ENCODE peak calls at places on chromosome 14, in seven cellular contexts. V, Z, R, G, F, T and P are unnamed samples.

GRCh38 chr14:56099081-56099797 is 19.0 kb upstream of the PELI2 start:
- DNase-seq in V (no peak), Z (no peak), R (no peak), G (no peak), F (no peak), T (no peak), P (peak)

GRCh38 chr14:73718742-73719251 is 4.6 kb upstream of the PNMA1 start:
- DNase-seq in V (no peak), Z (no peak), R (peak), G (no peak), F (no peak), T (peak), P (peak)

GRCh38 chr14:37150414-37150813 is 22.0 kb downstream of the SLC25A21 start:
- DNase-seq in V (peak), Z (peak), R (peak), G (peak), F (no peak), T (no peak), P (peak)

GRCh38 chr14:22185191-22185590 is 403.8 kb downstream of the DAD1 start:
- DNase-seq in V (no peak), Z (peak), R (peak), G (no peak), F (no peak), T (no peak), P (no peak)

GRCh38 chr14:36510078-36510799 is 9.8 kb downstream of the NKX2-1 start:
- DNase-seq in V (no peak), Z (no peak), R (peak), G (peak), F (no peak), T (no peak), P (no peak)

GRCh38 chr14:78709795-78710569 is 539.8 kb downstream of the NRXN3 start:
- DNase-seq in V (no peak), Z (peak), R (peak), G (no peak), F (no peak), T (peak), P (peak)

GRCh38 chr14:77579065-77579464 is 37.4 kb downstream of the SPTLC2 start:
- DNase-seq in V (no peak), Z (no peak), R (no peak), G (no peak), F (no peak), T (no peak), P (no peak)

GRCh38 chr14:62807636-62808035 is 237.6 kb downstream of the KCNH5 start:
- DNase-seq in V (no peak), Z (no peak), R (no peak), G (no peak), F (no peak), T (no peak), P (no peak)

GRCh38 chr14:104250175-104250574 is 111.8 kb downstream of the KIF26A start:
- DNase-seq in V (no peak), Z (no peak), R (no peak), G (no peak), F (no peak), T (no peak), P (no peak)

GRCh38 chr14:51823706-51824105 is 36.7 kb upstream of the GNG2 start:
- DNase-seq in V (peak), Z (no peak), R (no peak), G (no peak), F (no peak), T (no peak), P (peak)

GRCh38 chr14:77141592-77142288 is at the start of gene ZDHHC22:
- DNase-seq in V (no peak), Z (no peak), R (peak), G (peak), F (no peak), T (no peak), P (peak)

GRCh38 chr14:75487155-75487671 is 35.1 kb upstream of the BATF start:
- DNase-seq in V (peak), Z (peak), R (no peak), G (no peak), F (no peak), T (no peak), P (no peak)

GRCh38 chr14:28542040-28542439 is 224.5 kb upstream of the FOXG1 start:
- DNase-seq in V (peak), Z (no peak), R (no peak), G (no peak), F (no peak), T (no peak), P (no peak)

GRCh38 chr14:79271122-79271521 is 940.2 kb downstream of the DIO2 start:
- DNase-seq in V (no peak), Z (no peak), R (no peak), G (no peak), F (no peak), T (no peak), P (no peak)

GRCh38 chr14:83777516-83777915 is 1752.4 kb upstream of the FLRT2 start:
- DNase-seq in V (no peak), Z (no peak), R (no peak), G (no peak), F (no peak), T (no peak), P (no peak)

GRCh38 chr14:69673099-69673498 is 61.7 kb downstream of the SUSD6 start:
- DNase-seq in V (no peak), Z (no peak), R (no peak), G (no peak), F (no peak), T (no peak), P (no peak)

GRCh38 chr14:92596328-92596943 is 82.9 kb downstream of the RIN3 start:
- DNase-seq in V (no peak), Z (peak), R (no peak), G (no peak), F (no peak), T (no peak), P (peak)

GRCh38 chr14:65784574-65784973 is 372.0 kb downstream of the FUT8 start:
- DNase-seq in V (no peak), Z (no peak), R (no peak), G (no peak), F (no peak), T (no peak), P (peak)

GRCh38 chr14:65173973-65174693 is 71.8 kb upstream of the MAX start:
- DNase-seq in V (no peak), Z (no peak), R (peak), G (no peak), F (no peak), T (peak), P (peak)

GRCh38 chr14:76863724-76864407 is 37.7 kb downstream of the LRRC74A start:
- DNase-seq in V (no peak), Z (peak), R (peak), G (peak), F (no peak), T (peak), P (peak)

GRCh38 chr14:30267141-30267540 is 291.8 kb upstream of the G2E3 start:
- DNase-seq in V (peak), Z (no peak), R (no peak), G (no peak), F (no peak), T (no peak), P (no peak)

GRCh38 chr14:94593749-94594431 is 12.7 kb downstream of the SERPINA5 start:
- DNase-seq in V (no peak), Z (no peak), R (peak), G (no peak), F (no peak), T (no peak), P (no peak)

GRCh38 chr14:60944206-60944605 is 36.7 kb downstream of the TRMT5 start:
- DNase-seq in V (no peak), Z (no peak), R (no peak), G (no peak), F (no peak), T (no peak), P (peak)

GRCh38 chr14:106518054-106518943 is 991.9 kb downstream of the TMEM121 start:
- DNase-seq in V (no peak), Z (peak), R (no peak), G (peak), F (no peak), T (no peak), P (peak)

GRCh38 chr14:52029881-52030280 is 39.0 kb downstream of the NID2 start:
- DNase-seq in V (no peak), Z (no peak), R (no peak), G (no peak), F (no peak), T (no peak), P (no peak)

GRCh38 chr14:22739423-22739822 is 27.1 kb upstream of the OXA1L start:
- DNase-seq in V (no peak), Z (no peak), R (no peak), G (no peak), F (no peak), T (no peak), P (no peak)

GRCh38 chr14:58239259-58240210 is 5.1 kb upstream of the PSMA3 start:
- DNase-seq in V (peak), Z (peak), R (peak), G (peak), F (no peak), T (peak), P (peak)